ENCODE peak calls at places on chromosomes 2 and 18, in seven cellular contexts. One of them, this sample, is unnamed.

GRCh38 chr2:54329482-54330225 is 73.6 kb upstream of the TSPYL6 start:
- DNase-seq in glutamatergic neuron: no peak
- DNase-seq in tibial artery: no peak
- DNase-seq in upper lobe of right lung: no peak
- DNase-seq in cardiac fibroblast: peak; percentile 75
- DNase-seq in GM06990: no peak
- DNase-seq in CD4-positive, alpha-beta T cell: no peak
- DNase-seq in this sample: no peak

GRCh38 chr2:15425707-15426106 is 135.4 kb downstream of the NBAS start:
- DNase-seq in glutamatergic neuron: no peak
- DNase-seq in tibial artery: no peak
- DNase-seq in upper lobe of right lung: no peak
- DNase-seq in cardiac fibroblast: no peak
- DNase-seq in GM06990: no peak
- DNase-seq in CD4-positive, alpha-beta T cell: no peak
- DNase-seq in this sample: no peak

GRCh38 chr2:240161087-240161750 is 20.8 kb upstream of the OTOS start:
- DNase-seq in glutamatergic neuron: no peak
- DNase-seq in tibial artery: no peak
- DNase-seq in upper lobe of right lung: peak; percentile 46
- DNase-seq in cardiac fibroblast: no peak
- DNase-seq in GM06990: no peak
- DNase-seq in CD4-positive, alpha-beta T cell: no peak
- DNase-seq in this sample: no peak

GRCh38 chr2:9021563-9022211 is 18.2 kb upstream of the MBOAT2 start:
- DNase-seq in glutamatergic neuron: no peak
- DNase-seq in tibial artery: no peak
- DNase-seq in upper lobe of right lung: no peak
- DNase-seq in cardiac fibroblast: no peak
- DNase-seq in GM06990: no peak
- DNase-seq in CD4-positive, alpha-beta T cell: no peak
- DNase-seq in this sample: no peak

GRCh38 chr2:68847751-68848150 is 23.4 kb downstream of the BMP10 start:
- DNase-seq in glutamatergic neuron: no peak
- DNase-seq in tibial artery: no peak
- DNase-seq in upper lobe of right lung: no peak
- DNase-seq in cardiac fibroblast: no peak
- DNase-seq in GM06990: no peak
- DNase-seq in CD4-positive, alpha-beta T cell: no peak
- DNase-seq in this sample: no peak

GRCh38 chr2:112799291-112799975 is 15.1 kb upstream of the IL1A start:
- DNase-seq in glutamatergic neuron: no peak
- DNase-seq in tibial artery: no peak
- DNase-seq in upper lobe of right lung: no peak
- DNase-seq in cardiac fibroblast: no peak
- DNase-seq in GM06990: no peak
- DNase-seq in CD4-positive, alpha-beta T cell: no peak
- DNase-seq in this sample: no peak

GRCh38 chr2:73035899-73036778 is 35.4 kb downstream of the SFXN5 start:
- DNase-seq in glutamatergic neuron: no peak
- DNase-seq in tibial artery: no peak
- DNase-seq in upper lobe of right lung: no peak
- DNase-seq in cardiac fibroblast: no peak
- DNase-seq in GM06990: no peak
- DNase-seq in CD4-positive, alpha-beta T cell: no peak
- DNase-seq in this sample: no peak

GRCh38 chr2:23292024-23292423 is 93.0 kb upstream of the KLHL29 start:
- DNase-seq in glutamatergic neuron: no peak
- DNase-seq in tibial artery: no peak
- DNase-seq in upper lobe of right lung: no peak
- DNase-seq in cardiac fibroblast: no peak
- DNase-seq in GM06990: no peak
- DNase-seq in CD4-positive, alpha-beta T cell: no peak
- DNase-seq in this sample: no peak

GRCh38 chr2:239395524-239395923 is 5.3 kb downstream of the HDAC4 start:
- DNase-seq in glutamatergic neuron: no peak
- DNase-seq in tibial artery: no peak
- DNase-seq in upper lobe of right lung: peak; percentile 48
- DNase-seq in cardiac fibroblast: no peak
- DNase-seq in GM06990: no peak
- DNase-seq in CD4-positive, alpha-beta T cell: no peak
- DNase-seq in this sample: no peak

GRCh38 chr2:233477548-233478433 is 88.8 kb downstream of the USP40 start:
- DNase-seq in glutamatergic neuron: no peak
- DNase-seq in tibial artery: no peak
- DNase-seq in upper lobe of right lung: peak; percentile 61
- DNase-seq in cardiac fibroblast: no peak
- DNase-seq in GM06990: no peak
- DNase-seq in CD4-positive, alpha-beta T cell: no peak
- DNase-seq in this sample: no peak

GRCh38 chr2:86788881-86789686 is 1.6 kb downstream of the CD8A start:
- DNase-seq in glutamatergic neuron: peak; percentile 52
- DNase-seq in tibial artery: no peak
- DNase-seq in upper lobe of right lung: no peak
- DNase-seq in cardiac fibroblast: no peak
- DNase-seq in GM06990: no peak
- DNase-seq in CD4-positive, alpha-beta T cell: no peak
- DNase-seq in this sample: no peak

GRCh38 chr2:140257692-140258300 is 1477.6 kb upstream of the NXPH2 start:
- DNase-seq in glutamatergic neuron: no peak
- DNase-seq in tibial artery: no peak
- DNase-seq in upper lobe of right lung: no peak
- DNase-seq in cardiac fibroblast: peak; percentile 42
- DNase-seq in GM06990: no peak
- DNase-seq in CD4-positive, alpha-beta T cell: no peak
- DNase-seq in this sample: no peak

GRCh38 chr2:175432021-175432420 is 250.5 kb upstream of the ATP5MC3 start:
- DNase-seq in glutamatergic neuron: no peak
- DNase-seq in tibial artery: no peak
- DNase-seq in upper lobe of right lung: no peak
- DNase-seq in cardiac fibroblast: no peak
- DNase-seq in GM06990: no peak
- DNase-seq in CD4-positive, alpha-beta T cell: no peak
- DNase-seq in this sample: no peak

GRCh38 chr2:122564843-122565242 is 809.4 kb downstream of the TSN start:
- DNase-seq in glutamatergic neuron: no peak
- DNase-seq in tibial artery: no peak
- DNase-seq in upper lobe of right lung: no peak
- DNase-seq in cardiac fibroblast: no peak
- DNase-seq in GM06990: no peak
- DNase-seq in CD4-positive, alpha-beta T cell: no peak
- DNase-seq in this sample: no peak

GRCh38 chr18:10936211-10937053 is 212.9 kb downstream of the PIEZO2 start:
- DNase-seq in glutamatergic neuron: no peak
- DNase-seq in tibial artery: no peak
- DNase-seq in upper lobe of right lung: no peak
- DNase-seq in cardiac fibroblast: peak; percentile 86
- DNase-seq in GM06990: no peak
- DNase-seq in CD4-positive, alpha-beta T cell: no peak
- DNase-seq in this sample: no peak

GRCh38 chr2:54560146-54560881 is 104.2 kb downstream of the SPTBN1 start:
- DNase-seq in glutamatergic neuron: peak; percentile 27
- DNase-seq in tibial artery: peak; percentile 58
- DNase-seq in upper lobe of right lung: no peak
- DNase-seq in cardiac fibroblast: peak; percentile 85
- DNase-seq in GM06990: peak; percentile 69
- DNase-seq in CD4-positive, alpha-beta T cell: no peak
- DNase-seq in this sample: no peak

GRCh38 chr2:233351423-233351822 is 2.9 kb upstream of the DGKD start:
- DNase-seq in glutamatergic neuron: no peak
- DNase-seq in tibial artery: no peak
- DNase-seq in upper lobe of right lung: no peak
- DNase-seq in cardiac fibroblast: no peak
- DNase-seq in GM06990: no peak
- DNase-seq in CD4-positive, alpha-beta T cell: no peak
- DNase-seq in this sample: no peak

GRCh38 chr2:10325278-10326145 is 22.8 kb downstream of the HPCAL1 start:
- DNase-seq in glutamatergic neuron: no peak
- DNase-seq in tibial artery: no peak
- DNase-seq in upper lobe of right lung: peak; percentile 75
- DNase-seq in cardiac fibroblast: no peak
- DNase-seq in GM06990: no peak
- DNase-seq in CD4-positive, alpha-beta T cell: no peak
- DNase-seq in this sample: no peak

GRCh38 chr2:201955702-201956141 is 77.9 kb upstream of the FZD7 start:
- DNase-seq in glutamatergic neuron: no peak
- DNase-seq in tibial artery: peak; percentile 60
- DNase-seq in upper lobe of right lung: no peak
- DNase-seq in cardiac fibroblast: peak; percentile 49
- DNase-seq in GM06990: no peak
- DNase-seq in CD4-positive, alpha-beta T cell: no peak
- DNase-seq in this sample: no peak

GRCh38 chr2:83522891-83523493 is 936.1 kb downstream of the SUCLG1 start:
- DNase-seq in glutamatergic neuron: no peak
- DNase-seq in tibial artery: no peak
- DNase-seq in upper lobe of right lung: no peak
- DNase-seq in cardiac fibroblast: no peak
- DNase-seq in GM06990: no peak
- DNase-seq in CD4-positive, alpha-beta T cell: no peak
- DNase-seq in this sample: no peak

GRCh38 chr2:83516503-83516902 is 942.6 kb downstream of the SUCLG1 start:
- DNase-seq in glutamatergic neuron: no peak
- DNase-seq in tibial artery: no peak
- DNase-seq in upper lobe of right lung: no peak
- DNase-seq in cardiac fibroblast: no peak
- DNase-seq in GM06990: no peak
- DNase-seq in CD4-positive, alpha-beta T cell: no peak
- DNase-seq in this sample: no peak

DNA sequence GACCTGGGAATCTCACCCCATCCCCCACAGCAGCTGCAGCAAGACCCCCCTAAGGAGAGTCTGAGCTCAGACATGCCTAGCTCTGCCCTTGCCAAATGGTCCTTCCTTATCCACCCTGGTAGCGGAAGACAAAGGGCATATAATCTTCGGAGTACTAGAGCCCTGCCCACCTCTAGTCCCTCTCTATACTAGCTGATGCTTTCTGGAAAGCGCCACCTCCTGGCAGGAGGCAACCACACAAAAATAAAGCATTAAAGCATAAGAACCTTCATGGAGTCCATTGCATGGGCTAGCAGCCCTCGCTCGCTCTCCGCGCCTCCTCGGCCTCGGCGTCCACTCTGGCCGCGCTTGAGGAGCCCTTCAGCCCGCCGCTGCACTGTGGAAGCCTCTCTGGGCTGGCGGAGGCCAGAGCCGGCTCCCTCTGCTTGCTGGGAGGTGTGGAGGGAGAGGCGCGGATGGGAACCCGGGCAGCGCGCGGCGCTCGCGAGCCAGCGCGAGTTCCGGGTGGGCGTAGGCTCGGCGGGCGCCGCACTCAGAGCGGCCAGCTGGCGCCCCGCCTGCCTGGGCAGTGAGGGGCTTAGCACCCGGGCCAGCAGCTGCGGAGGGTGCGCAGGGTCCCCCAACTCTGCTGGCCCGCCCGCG is 941.2 kb downstream of the SUCLG1 start:
- DNase-seq in glutamatergic neuron: no peak
- DNase-seq in tibial artery: no peak
- DNase-seq in upper lobe of right lung: no peak
- DNase-seq in cardiac fibroblast: no peak
- DNase-seq in GM06990: no peak
- DNase-seq in CD4-positive, alpha-beta T cell: no peak
- DNase-seq in this sample: no peak
- TF ChIP-seq CTCF in glutamatergic neuron: no peak
- TF ChIP-seq CTCF in tibial artery: no peak
- TF ChIP-seq CTCF in upper lobe of right lung: no peak
- TF ChIP-seq CTCF in cardiac fibroblast: no peak
- TF ChIP-seq CTCF in GM06990: no peak
- TF ChIP-seq CTCF in CD4-positive, alpha-beta T cell: no peak
- TF ChIP-seq CTCF in this sample: no peak

GRCh38 chr18:59149007-59149406 is 9.3 kb downstream of the SEC11C start:
- DNase-seq in glutamatergic neuron: no peak
- DNase-seq in tibial artery: no peak
- DNase-seq in upper lobe of right lung: no peak
- DNase-seq in cardiac fibroblast: no peak
- DNase-seq in GM06990: no peak
- DNase-seq in CD4-positive, alpha-beta T cell: no peak
- DNase-seq in this sample: no peak

GRCh38 chr18:59148192-59148591 is 8.5 kb downstream of the SEC11C start:
- DNase-seq in glutamatergic neuron: no peak
- DNase-seq in tibial artery: no peak
- DNase-seq in upper lobe of right lung: no peak
- DNase-seq in cardiac fibroblast: no peak
- DNase-seq in GM06990: no peak
- DNase-seq in CD4-positive, alpha-beta T cell: no peak
- DNase-seq in this sample: no peak

GRCh38 chr18:59155140-59155539 is 15.5 kb downstream of the SEC11C start:
- DNase-seq in glutamatergic neuron: no peak
- DNase-seq in tibial artery: no peak
- DNase-seq in upper lobe of right lung: no peak
- DNase-seq in cardiac fibroblast: peak; percentile 56
- DNase-seq in GM06990: no peak
- DNase-seq in CD4-positive, alpha-beta T cell: no peak
- DNase-seq in this sample: no peak

GRCh38 chr18:59149416-59149815 is 9.7 kb downstream of the SEC11C start:
- DNase-seq in glutamatergic neuron: no peak
- DNase-seq in tibial artery: no peak
- DNase-seq in upper lobe of right lung: no peak
- DNase-seq in cardiac fibroblast: no peak
- DNase-seq in GM06990: no peak
- DNase-seq in CD4-positive, alpha-beta T cell: no peak
- DNase-seq in this sample: no peak

GRCh38 chr18:59150236-59150635 is 10.6 kb downstream of the SEC11C start:
- DNase-seq in glutamatergic neuron: no peak
- DNase-seq in tibial artery: no peak
- DNase-seq in upper lobe of right lung: no peak
- DNase-seq in cardiac fibroblast: no peak
- DNase-seq in GM06990: no peak
- DNase-seq in CD4-positive, alpha-beta T cell: no peak
- DNase-seq in this sample: no peak
- TF ChIP-seq CTCF in glutamatergic neuron: no peak
- TF ChIP-seq CTCF in tibial artery: no peak
- TF ChIP-seq CTCF in upper lobe of right lung: no peak
- TF ChIP-seq CTCF in cardiac fibroblast: no peak
- TF ChIP-seq CTCF in GM06990: no peak
- TF ChIP-seq CTCF in CD4-positive, alpha-beta T cell: no peak
- TF ChIP-seq CTCF in this sample: no peak

DNA sequence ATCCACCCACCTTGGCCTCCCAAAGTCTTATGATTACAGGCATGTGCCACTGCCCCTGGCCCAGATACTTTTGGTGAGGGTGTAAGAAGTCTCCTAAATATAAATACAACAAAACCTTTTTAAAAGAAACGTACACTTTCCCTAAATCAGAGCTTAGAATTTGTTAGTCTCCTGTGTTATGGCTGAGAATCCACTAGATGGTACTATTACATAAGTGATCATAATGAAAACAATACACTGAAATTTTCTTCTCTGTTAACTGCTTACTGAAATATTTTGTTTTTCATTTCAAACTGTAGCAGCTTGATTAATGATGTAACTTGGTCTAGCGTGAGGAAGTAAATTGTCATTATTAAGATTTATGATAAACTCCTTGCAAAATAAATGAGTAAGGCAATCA is 74.8 kb upstream of the FAM98A start:
- DNase-seq in glutamatergic neuron: no peak
- DNase-seq in tibial artery: no peak
- DNase-seq in upper lobe of right lung: no peak
- DNase-seq in cardiac fibroblast: peak; percentile 3
- DNase-seq in GM06990: no peak
- DNase-seq in CD4-positive, alpha-beta T cell: no peak
- DNase-seq in this sample: no peak
- TF ChIP-seq CTCF in glutamatergic neuron: no peak
- TF ChIP-seq CTCF in tibial artery: peak; percentile 30
- TF ChIP-seq CTCF in upper lobe of right lung: peak; percentile 43
- TF ChIP-seq CTCF in cardiac fibroblast: peak; percentile 27
- TF ChIP-seq CTCF in GM06990: peak; percentile 40
- TF ChIP-seq CTCF in CD4-positive, alpha-beta T cell: no peak
- TF ChIP-seq CTCF in this sample: peak; percentile 56

GRCh38 chr2:227499971-227500630 is 28.1 kb downstream of the AGFG1 start:
- DNase-seq in glutamatergic neuron: no peak
- DNase-seq in tibial artery: no peak
- DNase-seq in upper lobe of right lung: no peak
- DNase-seq in cardiac fibroblast: no peak
- DNase-seq in GM06990: no peak
- DNase-seq in CD4-positive, alpha-beta T cell: no peak
- DNase-seq in this sample: no peak
- TF ChIP-seq CTCF in glutamatergic neuron: no peak
- TF ChIP-seq CTCF in tibial artery: no peak
- TF ChIP-seq CTCF in upper lobe of right lung: no peak
- TF ChIP-seq CTCF in cardiac fibroblast: no peak
- TF ChIP-seq CTCF in GM06990: peak; percentile 20
- TF ChIP-seq CTCF in CD4-positive, alpha-beta T cell: no peak
- TF ChIP-seq CTCF in this sample: no peak

This sample was measured in osteocyte.